ENCODE peak calls at places on chromosomes 5 and 9, in four cellular contexts. L, S, Y and F are unnamed samples.

GRCh38 chr9:98607152-98607551 is 101.6 kb downstream of the GABBR2 start:
- DNase-seq in L (no peak), S (no peak), Y (no peak), F (no peak)

GRCh38 chr5:9500244-9500643 is 45.6 kb downstream of the SEMA5A start:
- DNase-seq in L (no peak), S (no peak), Y (no peak), F (no peak)

GRCh38 chr9:13443380-13444271 is 164.1 kb upstream of the MPDZ start:
- DNase-seq in L (no peak), S (no peak), Y (no peak), F (no peak)

GRCh38 chr5:30040483-30041116 is 1152.9 kb upstream of the CDH6 start:
- DNase-seq in L (no peak), S (no peak), Y (no peak), F (no peak)

GRCh38 chr9:99966720-99967119 is 60.3 kb downstream of the STX17 start:
- DNase-seq in L (no peak), S (no peak), Y (no peak), F (no peak)

GRCh38 chr9:2720179-2720654 is 2.9 kb downstream of the KCNV2 start:
- DNase-seq in L (no peak), S (no peak), Y (no peak), F (no peak)

GRCh38 chr9:116653580-116654355 is 33.3 kb upstream of the TRIM32 start:
- DNase-seq in L (no peak), S (no peak), Y (no peak), F (no peak)

GRCh38 chr5:111972548-111972947 is 215.6 kb upstream of the NREP start:
- DNase-seq in L (no peak), S (no peak), Y (no peak), F (no peak)

GRCh38 chr9:136693490-136694162 is 6.4 kb upstream of the AGPAT2 start:
- DNase-seq in L (no peak), S (peak; percentile 83), Y (no peak), F (no peak)